ENCODE peak calls at places on chromosomes 3 and 15, in four cellular contexts. Z is cardiac muscle cell, E is HCT116, R is choroid plexus epithelial cell. A is an unnamed sample.

GRCh38 chr15:38130200-38130567 is 122.5 kb upstream of the SPRED1 start:
- DNase-seq in R (peak), E (no peak), Z (peak), A (peak)

GRCh38 chr15:86690566-86690965 is 610.9 kb downstream of the AGBL1 start:
- DNase-seq in E (no peak), Z (no peak), R (peak), A (no peak)

GRCh38 chr3:45905755-45906154 is 19.4 kb downstream of the CCR9 start:
- DNase-seq in Z (no peak), E (no peak), R (no peak), A (no peak)

GRCh38 chr15:40310001-40310959 is 2.5 kb upstream of the PLCB2 start:
- DNase-seq in Z (peak), R (no peak), E (peak), A (peak)

GRCh38 chr3:135452881-135453280 is 512.6 kb upstream of the PPP2R3A start:
- DNase-seq in R (no peak), E (no peak), Z (no peak), A (no peak)

GRCh38 chr15:91787198-91787597 is 66.3 kb upstream of the SLCO3A1 start:
- DNase-seq in E (no peak), Z (no peak), R (no peak), A (no peak)

GRCh38 chr3:128152419-128153155 is 694 bp upstream of the EEFSEC start:
- DNase-seq in R (peak), E (peak), Z (no peak), A (no peak)

GRCh38 chr3:136495213-136495612 is 245.1 kb downstream of the PCCB start:
- DNase-seq in R (no peak), E (no peak), Z (no peak), A (peak)

GRCh38 chr15:25239471-25240345 is 199.1 kb downstream of the UBE3A start:
- DNase-seq in Z (no peak), R (no peak), E (no peak), A (no peak)

GRCh38 chr3:152335273-152335672 is 66.5 kb downstream of the MBNL1 start:
- DNase-seq in Z (no peak), E (no peak), R (no peak), A (no peak)

GRCh38 chr15:40338041-40338657 is 2.6 kb downstream of the CCDC9B start:
- DNase-seq in R (peak), E (peak), Z (peak), A (peak)

GRCh38 chr3:58657571-58658141 is 8.9 kb downstream of the FAM3D start:
- DNase-seq in R (no peak), E (no peak), Z (no peak), A (no peak)

GRCh38 chr3:64185436-64185835 is 39.8 kb downstream of the PRICKLE2 start:
- DNase-seq in Z (no peak), R (no peak), E (no peak), A (no peak)

GRCh38 chr15:28153492-28154119 is 54.5 kb upstream of the OCA2 start:
- DNase-seq in E (no peak), Z (no peak), R (no peak), A (no peak)

GRCh38 chr3:64417816-64418215 is 192.6 kb upstream of the PRICKLE2 start:
- DNase-seq in R (peak), E (no peak), Z (peak), A (peak)

GRCh38 chr15:99343836-99344551 is 92.7 kb downstream of the LRRC28 start:
- DNase-seq in Z (peak), R (no peak), E (no peak), A (no peak)

GRCh38 chr3:43043071-43043766 is 62.7 kb downstream of the POMGNT2 start:
- DNase-seq in R (no peak), E (no peak), Z (no peak), A (no peak)

GRCh38 chr3:193826126-193826795 is 233.3 kb downstream of the OPA1 start:
- DNase-seq in R (peak), E (no peak), Z (peak), A (peak)

DNA sequence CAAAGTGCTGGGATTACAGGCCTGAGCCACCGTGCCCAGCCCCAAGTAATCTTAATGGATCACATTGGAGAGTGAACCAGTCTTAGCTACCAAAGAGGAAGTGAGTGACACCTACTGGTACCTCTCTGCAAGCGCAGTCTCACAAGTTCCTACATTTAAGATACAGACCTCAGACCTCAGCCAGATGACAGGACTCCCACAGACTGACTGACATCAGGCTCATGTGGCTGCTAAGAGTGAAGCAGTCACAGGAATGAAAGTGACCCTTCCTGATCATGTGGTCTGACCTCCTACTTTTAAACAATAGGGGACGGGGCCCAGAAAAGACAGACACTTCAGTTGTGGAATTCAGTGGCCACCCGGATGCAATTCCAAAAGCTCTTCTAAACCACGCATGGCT is 36.3 kb upstream of the GNB5 start:
- DNase-seq in E (peak), Z (peak), R (peak), A (peak)
- TF ChIP-seq CTCF in E (peak), Z (peak), R (peak), A (peak)

DNA sequence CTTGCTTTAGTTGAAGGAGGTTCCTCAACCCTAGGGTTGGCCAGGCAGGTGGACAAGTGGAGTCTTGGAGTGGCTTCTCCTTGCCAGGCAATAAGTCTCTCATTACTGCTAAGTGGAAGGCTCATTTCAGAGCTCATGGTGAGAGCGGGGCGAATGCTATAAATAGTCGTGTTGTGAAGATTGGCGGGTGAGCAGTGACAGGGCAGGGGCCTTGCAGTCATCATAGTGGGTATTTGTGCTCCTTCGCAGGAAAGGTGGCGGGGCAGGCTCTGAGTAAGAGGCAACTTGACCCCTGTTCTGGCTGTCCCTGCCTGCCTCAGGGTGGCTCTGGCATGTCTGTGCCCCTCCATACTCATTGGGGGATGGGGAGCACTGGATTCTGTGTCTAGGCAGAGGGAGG is 8.7 kb upstream of the GRM2 start:
- DNase-seq in E (no peak), R (no peak), Z (no peak), A (no peak)
- TF ChIP-seq CTCF in E (no peak), R (no peak), Z (no peak), A (no peak)

DNA sequence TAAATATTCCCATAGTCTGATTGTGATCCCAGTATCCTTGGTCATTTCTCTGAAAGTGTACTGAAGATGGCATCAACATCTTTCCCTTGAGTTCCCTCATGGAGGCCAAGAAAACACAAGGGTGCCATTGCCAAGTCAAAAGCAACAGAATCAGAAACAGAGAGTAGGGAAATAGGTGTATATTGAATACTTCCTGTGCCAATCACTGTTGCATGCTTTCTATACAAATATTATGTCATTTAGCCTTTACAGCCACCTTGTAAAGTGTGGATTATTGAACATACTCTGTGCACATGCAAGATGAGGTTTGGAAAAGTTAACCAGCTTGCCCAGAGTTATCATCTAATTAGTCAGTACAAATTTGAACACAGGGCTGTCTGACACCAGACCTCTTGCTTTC is 117.9 kb downstream of the MAP2K5 start:
- DNase-seq in E (no peak), Z (no peak), R (no peak), A (no peak)
- TF ChIP-seq CTCF in E (no peak), Z (no peak), R (no peak), A (no peak)

GRCh38 chr15:79816565-79816964 is 80.2 kb downstream of the MTHFS start:
- DNase-seq in E (no peak), Z (no peak), R (no peak), A (no peak)

GRCh38 chr15:79815468-79815867 is 81.3 kb downstream of the MTHFS start:
- DNase-seq in R (no peak), E (no peak), Z (no peak), A (no peak)

GRCh38 chr15:79811406-79812405 is 85.1 kb downstream of the MTHFS start:
- DNase-seq in Z (peak), E (no peak), R (peak), A (peak)

DNA sequence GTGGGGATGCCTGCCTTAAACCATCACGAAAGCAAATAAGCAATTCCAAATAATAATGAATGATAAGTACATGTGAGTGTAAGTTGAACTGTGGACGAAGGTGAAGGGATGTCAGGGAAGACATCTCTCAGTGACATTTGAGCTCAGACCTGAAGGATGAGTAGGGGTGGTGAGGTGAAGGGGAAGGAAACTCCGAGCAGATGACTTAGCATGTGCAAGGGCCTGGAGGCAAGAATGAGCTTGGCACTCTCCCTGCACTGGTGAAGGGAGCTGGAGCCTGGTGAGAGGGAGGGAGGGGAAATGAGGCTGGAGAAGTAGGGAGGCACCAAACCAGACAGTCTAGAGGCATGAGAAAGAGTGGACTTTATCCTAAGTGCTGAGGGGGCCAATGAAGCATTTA is 84.3 kb downstream of the MTHFS start:
- DNase-seq in R (no peak), E (no peak), Z (no peak), A (no peak)
- TF ChIP-seq CTCF in R (no peak), E (no peak), Z (no peak), A (no peak)

GRCh38 chr3:67858492-67858891 is 204.1 kb upstream of the SUCLG2 start:
- DNase-seq in Z (no peak), E (no peak), R (no peak), A (no peak)

GRCh38 chr3:67864587-67865183 is 210.3 kb upstream of the SUCLG2 start:
- DNase-seq in Z (no peak), R (no peak), E (no peak), A (no peak)

DNA sequence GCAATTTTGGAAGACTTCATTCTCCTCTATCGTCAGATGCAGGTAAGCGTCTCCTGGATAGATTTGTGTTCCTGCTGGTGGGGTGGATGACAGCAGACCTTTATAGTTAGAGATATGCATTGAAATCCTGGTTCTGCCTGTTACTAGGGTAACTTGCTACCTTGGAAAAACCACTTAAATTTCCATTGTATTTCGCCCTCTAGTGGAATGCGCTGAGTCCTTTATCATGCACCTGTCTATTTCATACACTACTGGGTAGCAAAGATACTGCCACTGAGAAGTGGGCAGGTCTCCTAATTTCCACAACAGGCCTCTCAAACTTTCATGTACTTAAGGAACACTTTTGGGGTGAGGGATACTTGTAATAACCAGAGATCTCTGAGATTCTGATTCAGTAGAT is 209.5 kb upstream of the SUCLG2 start:
- DNase-seq in R (peak), E (peak), Z (no peak), A (peak)
- TF ChIP-seq CTCF in R (peak), E (peak), Z (no peak), A (peak)

GRCh38 chr3:25662921-25663320 is 1.8 kb downstream of the TOP2B start:
- DNase-seq in Z (peak), R (no peak), E (no peak), A (peak)

GRCh38 chr3:25664066-25664809 is 469 bp downstream of the TOP2B start:
- DNase-seq in Z (peak), R (peak), E (peak), A (peak)

GRCh38 chr3:25664810-25665645 is at the start of gene TOP2B:
- DNase-seq in E (peak), Z (peak), R (peak), A (peak)

GRCh38 chr3:25663324-25664065 is 1.2 kb downstream of the TOP2B start:
- DNase-seq in Z (peak), R (peak), E (peak), A (peak)

GRCh38 chr3:25661694-25662455 is 2.8 kb downstream of the TOP2B start:
- DNase-seq in E (no peak), R (peak), Z (peak), A (peak)
- TF ChIP-seq CTCF in E (no peak), R (peak), Z (no peak), A (no peak)

GRCh38 chr3:30675006-30675405 is 68.6 kb downstream of the TGFBR2 start:
- DNase-seq in Z (no peak), R (no peak), E (no peak), A (no peak)
- TF ChIP-seq CTCF in Z (no peak), R (no peak), E (no peak), A (no peak)

GRCh38 chr15:57111002-57111401 is 192.6 kb downstream of the TCF12 start:
- DNase-seq in R (no peak), Z (no peak), E (no peak), A (no peak)
- TF ChIP-seq CTCF in R (peak), Z (peak), E (peak), A (peak)

GRCh38 chr15:96066852-96067490 is 263.5 kb upstream of the NR2F2 start:
- DNase-seq in Z (no peak), E (no peak), R (peak), A (no peak)

GRCh38 chr15:96066126-96066525 is 264.4 kb upstream of the NR2F2 start:
- DNase-seq in R (no peak), E (no peak), Z (no peak), A (no peak)

GRCh38 chr15:96067677-96068076 is 262.8 kb upstream of the NR2F2 start:
- DNase-seq in E (no peak), Z (no peak), R (no peak), A (no peak)

GRCh38 chr15:96068897-96069296 is 261.6 kb upstream of the NR2F2 start:
- DNase-seq in R (no peak), E (no peak), Z (no peak), A (no peak)

DNA sequence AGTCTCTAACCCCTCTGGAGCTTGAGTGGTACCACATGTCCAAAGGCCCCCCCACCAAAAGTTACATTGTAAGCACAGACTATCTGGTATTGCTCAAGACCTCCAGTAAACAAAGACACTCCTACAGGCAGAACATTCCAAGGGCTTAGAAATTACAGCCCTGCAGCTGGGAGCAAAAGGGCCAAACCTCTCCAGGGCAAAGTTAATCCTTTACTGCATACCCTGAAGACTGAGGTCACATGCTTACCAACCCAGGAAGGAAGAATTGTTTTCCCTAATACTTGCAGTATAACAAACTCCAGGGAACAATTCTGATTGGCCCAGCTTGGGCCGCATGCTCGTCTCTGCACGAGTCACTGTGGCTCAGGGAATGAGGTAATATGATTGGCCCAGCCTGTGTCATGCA is 266.1 kb upstream of the NR2F2 start:
- DNase-seq in E (no peak), Z (peak), R (peak), A (peak)
- TF ChIP-seq CTCF in E (no peak), Z (no peak), R (no peak), A (no peak)